ENCODE peak calls at places on chromosomes 6 and 20, in seven cellular contexts. Y is upper lobe of right lung, U is stomach, K is HFF-Myc, M is BJ, I is NB4, J is heart left ventricle. N is an unnamed sample.

GRCh38 chr6:40540790-40541189 is 46.4 kb downstream of the LRFN2 start:
- DNase-seq in Y (no peak), U (no peak), K (no peak), M (no peak), I (no peak), J (no peak), N (no peak)

GRCh38 chr20:15446373-15446772 is 1109.0 kb upstream of the FLRT3 start:
- DNase-seq in Y (no peak), U (no peak), K (no peak), M (no peak), I (no peak), J (peak), N (peak)

GRCh38 chr20:19710336-19710721 is 47.7 kb upstream of the RIN2 start:
- DNase-seq in Y (no peak), U (no peak), K (no peak), M (no peak), I (no peak), J (no peak), N (no peak)

GRCh38 chr6:1696495-1696850 is 86.8 kb downstream of the FOXC1 start:
- DNase-seq in Y (no peak), U (no peak), K (no peak), M (no peak), I (no peak), J (no peak), N (no peak)

GRCh38 chr6:5112065-5112799 is 27.1 kb downstream of the PPP1R3G start:
- DNase-seq in Y (no peak), U (no peak), K (peak), M (no peak), I (no peak), J (no peak), N (no peak)

GRCh38 chr6:1310628-1311399 is 1.1 kb upstream of the FOXQ1 start:
- DNase-seq in Y (peak), U (peak), K (no peak), M (no peak), I (no peak), J (no peak), N (no peak)

GRCh38 chr6:16921399-16922110 is 160.3 kb upstream of the ATXN1 start:
- DNase-seq in Y (no peak), U (no peak), K (no peak), M (no peak), I (no peak), J (no peak), N (no peak)

GRCh38 chr6:25660512-25660911 is 8.5 kb downstream of the SCGN start:
- DNase-seq in Y (no peak), U (no peak), K (peak), M (peak), I (peak), J (no peak), N (peak)

GRCh38 chr20:58508762-58509395 is 6.3 kb downstream of the APCDD1L start:
- DNase-seq in Y (no peak), U (peak), K (no peak), M (no peak), I (no peak), J (no peak), N (no peak)

GRCh38 chr20:45833030-45833882 is at the start of gene SNX21:
- DNase-seq in Y (peak), U (peak), K (peak), M (peak), I (peak), J (peak), N (peak)

DNA sequence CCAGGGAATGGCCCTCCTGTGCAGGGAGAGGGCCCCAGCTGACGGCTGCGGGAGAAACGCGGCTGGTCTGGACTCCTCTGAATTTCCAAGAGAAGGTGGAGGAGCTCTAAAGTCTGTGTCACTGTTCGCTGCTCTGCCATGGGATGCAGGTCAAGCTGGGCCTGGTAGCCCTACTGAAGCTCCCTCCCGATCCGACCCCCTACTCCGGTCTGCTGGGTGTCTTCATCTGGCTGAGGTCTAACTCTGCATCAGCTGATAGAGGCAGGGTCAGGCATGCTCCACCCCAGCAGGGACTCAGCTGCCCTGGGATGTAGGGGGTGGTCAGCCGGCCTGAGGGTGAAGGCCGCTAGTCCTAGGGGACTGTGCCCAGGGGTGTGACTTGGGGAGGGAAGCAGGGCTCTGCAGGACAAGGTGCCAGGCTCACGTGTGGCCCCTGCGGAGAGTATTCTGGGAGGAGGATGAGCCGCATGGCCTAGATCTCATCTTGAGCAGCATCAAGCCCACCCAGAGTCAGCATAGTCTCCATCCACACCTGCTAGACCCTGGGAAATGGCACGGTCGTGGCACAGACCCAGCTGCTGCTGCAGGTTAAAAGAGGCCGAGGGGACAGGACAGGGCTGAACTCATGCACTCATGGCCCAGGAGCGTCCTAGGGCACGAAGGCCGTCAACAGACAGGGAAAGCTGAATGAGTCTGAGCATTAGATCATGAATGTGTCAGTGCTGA is 1.4 kb downstream of the CST3 start:
- DNase-seq in Y (no peak), U (no peak), K (no peak), M (no peak), I (no peak), J (no peak), N (no peak)
- H3K4me3 ChIP-seq in Y (peak), U (peak), K (peak), M (peak), I (peak), J (peak), N (peak)

GRCh38 chr6:106511274-106512047 is 117.8 kb downstream of the RTN4IP1 start:
- DNase-seq in Y (peak), U (peak), K (no peak), M (no peak), I (peak), J (no peak), N (no peak)

GRCh38 chr6:106510090-106510970 is 119.0 kb downstream of the RTN4IP1 start:
- DNase-seq in Y (peak), U (peak), K (no peak), M (no peak), I (peak), J (peak), N (no peak)

GRCh38 chr6:106513813-106514212 is 115.5 kb downstream of the RTN4IP1 start:
- DNase-seq in Y (no peak), U (no peak), K (no peak), M (no peak), I (peak), J (no peak), N (no peak)

GRCh38 chr6:106512958-106513480 is 116.3 kb downstream of the RTN4IP1 start:
- DNase-seq in Y (no peak), U (no peak), K (no peak), M (no peak), I (no peak), J (no peak), N (no peak)

DNA sequence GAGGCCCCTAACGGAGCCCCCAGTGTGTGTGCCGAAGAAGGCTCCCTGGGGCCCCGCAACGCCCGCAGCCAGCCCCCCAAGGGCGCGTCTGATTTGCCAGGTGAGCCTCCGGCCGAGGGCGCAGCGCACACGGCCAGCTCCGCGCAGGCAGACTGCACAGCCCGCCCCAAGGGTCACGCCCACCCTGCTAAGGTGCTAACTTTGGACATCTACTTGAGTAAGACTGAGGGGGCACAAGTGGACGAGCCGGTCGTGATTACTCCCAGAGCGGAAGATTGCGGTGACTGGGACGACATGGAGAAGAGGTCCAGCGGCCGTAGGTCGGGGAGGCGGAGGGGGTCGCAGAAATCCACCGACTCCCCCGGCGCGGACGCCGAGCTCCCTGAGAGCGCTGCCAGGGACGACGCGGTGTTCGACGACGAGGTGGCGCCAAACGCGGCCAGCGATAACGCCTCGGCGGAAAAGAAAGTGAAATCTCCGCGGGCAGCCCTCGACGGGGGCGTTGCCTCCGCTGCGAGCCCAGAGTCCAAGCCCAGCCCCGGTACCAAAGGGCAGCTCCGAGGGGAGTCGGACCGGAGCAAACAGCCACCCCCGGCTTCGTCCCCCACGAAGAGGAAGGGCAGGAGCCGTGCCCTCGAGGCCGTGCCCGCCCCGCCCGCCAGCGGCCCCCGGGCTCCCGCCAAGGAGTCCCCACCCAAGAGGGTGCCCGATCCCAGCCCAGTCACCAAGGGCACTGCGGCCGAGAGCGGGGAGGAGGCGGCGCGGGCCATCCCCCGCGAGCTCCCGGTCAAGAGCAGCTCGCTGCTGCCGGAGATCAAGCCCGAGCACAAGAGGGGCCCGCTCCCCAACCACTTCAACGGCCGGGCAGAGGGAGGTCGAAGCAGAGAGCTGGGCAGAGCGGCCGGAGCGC is 117.0 kb downstream of the RTN4IP1 start:
- DNase-seq in Y (peak), U (peak), K (no peak), M (no peak), I (peak), J (peak), N (no peak)
- TF ChIP-seq CTCF in Y (peak), U (no peak), K (peak), M (peak), I (peak), J (peak), N (peak)

DNA sequence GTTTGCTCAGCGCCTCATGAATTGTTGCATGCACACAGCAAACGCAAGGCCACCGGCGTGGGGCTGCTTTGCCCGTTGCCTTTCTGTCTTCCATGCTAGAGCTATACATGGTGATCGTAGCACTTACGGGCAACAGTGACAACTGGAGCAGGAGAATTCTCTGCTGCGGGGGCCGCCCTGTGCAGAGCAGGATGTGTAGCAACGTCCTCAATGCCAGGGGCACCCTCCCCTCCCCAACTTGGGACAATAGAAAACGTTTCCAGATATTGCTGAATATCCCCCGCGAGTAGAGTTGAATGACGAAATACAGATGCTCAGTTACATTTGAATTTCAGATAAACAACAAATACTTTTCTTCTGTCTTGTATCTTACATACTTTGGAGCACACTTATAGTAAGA is 198.7 kb downstream of the TFAP2C start:
- DNase-seq in Y (no peak), U (no peak), K (no peak), M (no peak), I (peak), J (no peak), N (no peak)
- H3K4me3 ChIP-seq in Y (no peak), U (no peak), K (peak), M (peak), I (peak), J (no peak), N (no peak)

GRCh38 chr6:156992396-156992795 is 215.2 kb downstream of the ARID1B start:
- DNase-seq in Y (no peak), U (no peak), K (no peak), M (no peak), I (no peak), J (peak), N (no peak)

GRCh38 chr6:156994215-156995076 is 217.3 kb downstream of the ARID1B start:
- DNase-seq in Y (no peak), U (no peak), K (no peak), M (no peak), I (no peak), J (no peak), N (no peak)

GRCh38 chr6:156995502-156995901 is 218.3 kb downstream of the ARID1B start:
- DNase-seq in Y (no peak), U (no peak), K (no peak), M (no peak), I (no peak), J (no peak), N (no peak)

GRCh38 chr6:156991971-156992370 is 214.8 kb downstream of the ARID1B start:
- DNase-seq in Y (no peak), U (no peak), K (no peak), M (no peak), I (no peak), J (no peak), N (no peak)

DNA sequence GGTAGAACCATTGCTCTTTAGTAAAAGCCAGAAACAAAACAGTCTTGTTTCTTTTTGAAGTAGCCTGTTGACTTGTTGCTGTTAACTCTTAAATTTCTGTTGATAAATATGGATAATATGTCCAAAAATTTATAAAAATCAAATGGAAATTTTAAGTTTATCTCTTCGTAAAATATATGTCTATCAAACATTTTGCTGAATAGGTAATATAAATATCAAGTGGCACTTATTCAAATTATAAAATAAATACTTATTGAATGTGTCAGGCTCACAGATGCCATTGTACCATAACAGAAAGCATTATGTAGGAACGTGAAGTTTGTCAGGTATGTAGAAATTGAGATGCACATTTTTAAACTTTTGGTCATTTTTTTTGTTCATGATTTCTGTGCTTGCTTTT is 216.5 kb downstream of the ARID1B start:
- DNase-seq in Y (no peak), U (no peak), K (no peak), M (no peak), I (no peak), J (no peak), N (no peak)
- TF ChIP-seq CTCF in Y (no peak), U (no peak), K (no peak), M (no peak), I (no peak), J (no peak), N (no peak)

GRCh38 chr20:18506744-18507143 is 996 bp upstream of the SEC23B start:
- DNase-seq in Y (no peak), U (no peak), K (no peak), M (no peak), I (peak), J (no peak), N (no peak)
- H3K4me3 ChIP-seq in Y (peak), U (peak), K (peak), M (peak), I (peak), J (peak), N (peak)

N was measured in epithelial cell of proximal tubule.